ENCODE peak calls at places on chromosomes 16 and 17, in seven cellular contexts. M is mesendoderm; S is tibial nerve; T is IMR-90; E is activated CD4-positive, alpha-beta T cell treated with anti-CD3 and anti-CD28 coated beads for 24 hours; F is smooth muscle cell of the brain vasculature; A is AG08396. W is an unnamed sample.

GRCh38 chr16:55543470-55543869 is 23.0 kb upstream of the CAPNS2 start:
- DNase-seq in S (no peak), T (peak), M (peak), E (no peak), F (no peak), A (no peak), W (peak)

GRCh38 chr16:31700530-31701388 is 172.8 kb upstream of the ZNF267 start:
- DNase-seq in E (peak), S (peak), T (peak), F (no peak), M (peak), A (peak), W (peak)

GRCh38 chr17:81655378-81656117 is 794 bp downstream of the PDE6G start:
- DNase-seq in E (no peak), S (no peak), M (no peak), F (no peak), T (no peak), A (no peak), W (no peak)

GRCh38 chr17:39666601-39667261 is 1.5 kb upstream of the PNMT start:
- DNase-seq in A (no peak), E (no peak), M (no peak), T (no peak), F (no peak), S (no peak), W (no peak)

GRCh38 chr16:57549730-57550129 is 7.3 kb downstream of the ADGRG5 start:
- DNase-seq in A (no peak), F (no peak), E (no peak), M (no peak), T (no peak), S (no peak), W (no peak)

GRCh38 chr17:10197721-10198508 is 491 bp downstream of the GAS7 start:
- DNase-seq in M (peak), F (no peak), A (no peak), T (no peak), E (no peak), S (no peak), W (no peak)

GRCh38 chr17:43068570-43069367 is 43.7 kb downstream of the RND2 start:
- DNase-seq in A (no peak), M (peak), E (no peak), T (no peak), S (no peak), F (no peak), W (no peak)

GRCh38 chr17:73293480-73293911 is 18.3 kb downstream of the CDC42EP4 start:
- DNase-seq in T (peak), E (no peak), M (no peak), S (no peak), A (peak), F (no peak), W (peak)

GRCh38 chr16:86424413-86424812 is 85.9 kb upstream of the FOXF1 start:
- DNase-seq in E (no peak), F (no peak), A (peak), S (no peak), M (peak), T (no peak), W (no peak)

GRCh38 chr16:871562-872330 is 71.2 kb upstream of the GNG13 start:
- DNase-seq in E (no peak), T (no peak), F (no peak), S (no peak), A (no peak), M (no peak), W (no peak)

GRCh38 chr17:48374650-48375230 is 55.3 kb downstream of the SKAP1 start:
- DNase-seq in A (peak), F (no peak), S (peak), E (peak), T (no peak), M (peak), W (peak)

GRCh38 chr16:85593503-85594195 is 19.5 kb upstream of the GSE1 start:
- DNase-seq in F (no peak), M (no peak), S (no peak), A (no peak), T (no peak), E (no peak), W (no peak)

GRCh38 chr16:921321-921905 is 49.4 kb downstream of the LMF1 start:
- DNase-seq in S (no peak), M (no peak), A (no peak), F (no peak), E (no peak), T (no peak), W (no peak)

W was measured in EH.